ENCODE peak calls at places on chromosomes 13 and 19, in eight cellular contexts. One of them, this sample, is unnamed.

GRCh38 chr13:103948477-103948876 is 882.3 kb upstream of the SLC10A2 start:
- DNase-seq in COR-L47: no peak
- DNase-seq in effector CD4-positive, alpha-beta T cell: no peak
- DNase-seq in cardiac muscle cell: no peak
- DNase-seq in heart right ventricle: no peak
- DNase-seq in epithelial cell of prostate: no peak
- DNase-seq in T-helper 1 cell: no peak
- DNase-seq in activated CD4-positive, alpha-beta memory T cell treated with anti-CD3 and anti-CD28 coated beads, Interleukin-2, amount 10 ng/mL, durations not matched to agents 7 days and 5 days: no peak
- DNase-seq in this sample: no peak

GRCh38 chr19:6413291-6413690 is 11.3 kb downstream of the KHSRP start:
- DNase-seq in effector CD4-positive, alpha-beta T cell: no peak
- DNase-seq in T-helper 1 cell: no peak
- DNase-seq in activated CD4-positive, alpha-beta memory T cell treated with anti-CD3 and anti-CD28 coated beads, Interleukin-2, amount 10 ng/mL, durations not matched to agents 7 days and 5 days: no peak
- DNase-seq in epithelial cell of prostate: no peak
- DNase-seq in COR-L47: no peak
- DNase-seq in cardiac muscle cell: no peak
- DNase-seq in heart right ventricle: no peak
- DNase-seq in this sample: no peak

GRCh38 chr13:47908200-47908902 is 92.7 kb downstream of the SUCLA2 start:
- DNase-seq in cardiac muscle cell: no peak
- DNase-seq in COR-L47: no peak
- DNase-seq in T-helper 1 cell: no peak
- DNase-seq in activated CD4-positive, alpha-beta memory T cell treated with anti-CD3 and anti-CD28 coated beads, Interleukin-2, amount 10 ng/mL, durations not matched to agents 7 days and 5 days: no peak
- DNase-seq in effector CD4-positive, alpha-beta T cell: no peak
- DNase-seq in heart right ventricle: no peak
- DNase-seq in epithelial cell of prostate: peak
- DNase-seq in this sample: no peak

GRCh38 chr13:44686478-44687071 is 110.4 kb upstream of the TSC22D1 start:
- DNase-seq in heart right ventricle: no peak
- DNase-seq in epithelial cell of prostate: no peak
- DNase-seq in activated CD4-positive, alpha-beta memory T cell treated with anti-CD3 and anti-CD28 coated beads, Interleukin-2, amount 10 ng/mL, durations not matched to agents 7 days and 5 days: no peak
- DNase-seq in T-helper 1 cell: no peak
- DNase-seq in COR-L47: no peak
- DNase-seq in cardiac muscle cell: no peak
- DNase-seq in effector CD4-positive, alpha-beta T cell: no peak
- DNase-seq in this sample: no peak

GRCh38 chr19:51726049-51726448 is 2.3 kb upstream of the HAS1 start:
- DNase-seq in activated CD4-positive, alpha-beta memory T cell treated with anti-CD3 and anti-CD28 coated beads, Interleukin-2, amount 10 ng/mL, durations not matched to agents 7 days and 5 days: no peak
- DNase-seq in heart right ventricle: no peak
- DNase-seq in cardiac muscle cell: no peak
- DNase-seq in COR-L47: no peak
- DNase-seq in effector CD4-positive, alpha-beta T cell: no peak
- DNase-seq in epithelial cell of prostate: peak
- DNase-seq in T-helper 1 cell: no peak
- DNase-seq in this sample: no peak

GRCh38 chr13:114140909-114141255 is 8.5 kb upstream of the RASA3 start:
- DNase-seq in heart right ventricle: no peak
- DNase-seq in activated CD4-positive, alpha-beta memory T cell treated with anti-CD3 and anti-CD28 coated beads, Interleukin-2, amount 10 ng/mL, durations not matched to agents 7 days and 5 days: peak
- DNase-seq in COR-L47: no peak
- DNase-seq in epithelial cell of prostate: no peak
- DNase-seq in effector CD4-positive, alpha-beta T cell: peak
- DNase-seq in cardiac muscle cell: no peak
- DNase-seq in T-helper 1 cell: no peak
- DNase-seq in this sample: no peak

GRCh38 chr19:13040232-13040915 is 45.1 kb downstream of the NFIX start:
- DNase-seq in effector CD4-positive, alpha-beta T cell: no peak
- DNase-seq in cardiac muscle cell: no peak
- DNase-seq in COR-L47: no peak
- DNase-seq in heart right ventricle: no peak
- DNase-seq in T-helper 1 cell: no peak
- DNase-seq in epithelial cell of prostate: no peak
- DNase-seq in activated CD4-positive, alpha-beta memory T cell treated with anti-CD3 and anti-CD28 coated beads, Interleukin-2, amount 10 ng/mL, durations not matched to agents 7 days and 5 days: no peak
- DNase-seq in this sample: no peak

GRCh38 chr13:73599232-73600128 is 534.7 kb downstream of the KLF12 start:
- DNase-seq in epithelial cell of prostate: no peak
- DNase-seq in COR-L47: no peak
- DNase-seq in effector CD4-positive, alpha-beta T cell: no peak
- DNase-seq in activated CD4-positive, alpha-beta memory T cell treated with anti-CD3 and anti-CD28 coated beads, Interleukin-2, amount 10 ng/mL, durations not matched to agents 7 days and 5 days: no peak
- DNase-seq in T-helper 1 cell: no peak
- DNase-seq in heart right ventricle: no peak
- DNase-seq in cardiac muscle cell: no peak
- DNase-seq in this sample: no peak

GRCh38 chr19:50328257-50329145 is 676 bp downstream of the KCNC3 start:
- DNase-seq in T-helper 1 cell: no peak
- DNase-seq in effector CD4-positive, alpha-beta T cell: no peak
- DNase-seq in COR-L47: no peak
- DNase-seq in cardiac muscle cell: peak
- DNase-seq in epithelial cell of prostate: no peak
- DNase-seq in heart right ventricle: no peak
- DNase-seq in activated CD4-positive, alpha-beta memory T cell treated with anti-CD3 and anti-CD28 coated beads, Interleukin-2, amount 10 ng/mL, durations not matched to agents 7 days and 5 days: no peak
- DNase-seq in this sample: no peak

GRCh38 chr13:94063096-94063495 is 416.4 kb downstream of the DCT start:
- DNase-seq in COR-L47: no peak
- DNase-seq in cardiac muscle cell: no peak
- DNase-seq in epithelial cell of prostate: no peak
- DNase-seq in activated CD4-positive, alpha-beta memory T cell treated with anti-CD3 and anti-CD28 coated beads, Interleukin-2, amount 10 ng/mL, durations not matched to agents 7 days and 5 days: no peak
- DNase-seq in T-helper 1 cell: no peak
- DNase-seq in heart right ventricle: no peak
- DNase-seq in effector CD4-positive, alpha-beta T cell: no peak
- DNase-seq in this sample: no peak

This sample was measured in neuronal stem cell.